ENCODE peak calls at places on chromosome 4, in four cellular contexts. G, Q, V and M are unnamed samples.
A peak's percentile ranks its signal among the peaks of the same experiment; 100 is the strongest.

GRCh38 chr4:128357286-128357685 is 69.7 kb upstream of the PGRMC2 start:
- DNase-seq in G (no peak), Q (no peak), V (no peak), M (no peak)

GRCh38 chr4:37528161-37528560 is 158.0 kb downstream of the RELL1 start:
- DNase-seq in G (no peak), Q (no peak), V (peak; percentile 43), M (no peak)

GRCh38 chr4:113537183-113537977 is 224.2 kb downstream of the CAMK2D start:
- DNase-seq in G (no peak), Q (no peak), V (no peak), M (no peak)

GRCh38 chr4:3867403-3868100 is 101.4 kb downstream of the ADRA2C start:
- DNase-seq in G (no peak), Q (no peak), V (no peak), M (no peak)

GRCh38 chr4:4859010-4859798 is at the start of gene MSX1:
- DNase-seq in G (peak; percentile 60), Q (peak; percentile 82), V (peak; percentile 82), M (no peak)

GRCh38 chr4:127141857-127142256 is 490.9 kb upstream of the INTU start:
- DNase-seq in G (no peak), Q (no peak), V (no peak), M (no peak)

GRCh38 chr4:189046642-189047041 is 894.0 kb upstream of the FRG1 start:
- DNase-seq in G (no peak), Q (no peak), V (no peak), M (no peak)

GRCh38 chr4:102759835-102760644 is 728 bp downstream of the MANBA start:
- DNase-seq in G (no peak), Q (peak; percentile 61), V (peak; percentile 16), M (no peak)

GRCh38 chr4:156512622-156513021 is 459.0 kb downstream of the PDGFC start:
- DNase-seq in G (no peak), Q (no peak), V (no peak), M (no peak)

GRCh38 chr4:157957905-157958304 is 214.9 kb downstream of the GASK1B start:
- DNase-seq in G (no peak), Q (no peak), V (no peak), M (no peak)

GRCh38 chr4:8719421-8719820 is 126.9 kb downstream of the CPZ start:
- DNase-seq in G (no peak), Q (no peak), V (no peak), M (no peak)

GRCh38 chr4:10655968-10656367 is 28.6 kb downstream of the CLNK start:
- DNase-seq in G (no peak), Q (no peak), V (no peak), M (no peak)

GRCh38 chr4:23084559-23085248 is 392.0 kb downstream of the GBA3 start:
- DNase-seq in G (no peak), Q (no peak), V (no peak), M (no peak)

GRCh38 chr4:182886768-182887167 is 30.4 kb downstream of the DCTD start:
- DNase-seq in G (no peak), Q (no peak), V (no peak), M (no peak)

GRCh38 chr4:38160487-38161207 is 200.4 kb downstream of the PTTG2 start:
- DNase-seq in G (peak; percentile 88), Q (peak; percentile 63), V (peak; percentile 71), M (no peak)

GRCh38 chr4:67087897-67088296 is 457.4 kb downstream of the CENPC start:
- DNase-seq in G (peak; percentile 1), Q (no peak), V (peak; percentile 51), M (peak; percentile 2)

GRCh38 chr4:40255722-40256281 is 59.0 kb downstream of the RHOH start:
- DNase-seq in G (peak; percentile 97), Q (no peak), V (no peak), M (no peak)

GRCh38 chr4:82851902-82852750 is 38.8 kb downstream of the SEC31A start:
- DNase-seq in G (peak; percentile 33), Q (no peak), V (no peak), M (no peak)

GRCh38 chr4:93788712-93789111 is 39.8 kb upstream of the ATOH1 start:
- DNase-seq in G (peak; percentile 43), Q (no peak), V (no peak), M (no peak)

GRCh38 chr4:67687639-67688038 is 13.3 kb downstream of the UBA6 start:
- DNase-seq in G (no peak), Q (no peak), V (no peak), M (no peak)

GRCh38 chr4:1009647-1010521 is 1.5 kb upstream of the FGFRL1 start:
- DNase-seq in G (no peak), Q (peak; percentile 63), V (peak; percentile 78), M (peak; percentile 51)

GRCh38 chr4:56752985-56753384 is 68.5 kb downstream of the SPINK2 start:
- DNase-seq in G (peak; percentile 41), Q (no peak), V (no peak), M (no peak)

GRCh38 chr4:1208266-1208961 is 36.0 kb upstream of the SPON2 start:
- DNase-seq in G (no peak), Q (no peak), V (peak; percentile 20), M (no peak)

GRCh38 chr4:150242820-150243458 is 164.7 kb downstream of the DCLK2 start:
- DNase-seq in G (peak; percentile 12), Q (no peak), V (peak; percentile 39), M (no peak)

GRCh38 chr4:67236793-67237192 is 308.5 kb downstream of the CENPC start:
- DNase-seq in G (no peak), Q (no peak), V (no peak), M (no peak)

GRCh38 chr4:43391084-43391483 is 498.6 kb downstream of the GRXCR1 start:
- DNase-seq in G (no peak), Q (no peak), V (no peak), M (no peak)

GRCh38 chr4:157045507-157046127 is 30.3 kb upstream of the GLRB start:
- DNase-seq in G (peak; percentile 46), Q (no peak), V (peak; percentile 33), M (no peak)

GRCh38 chr4:74501579-74501978 is 56.6 kb downstream of the AREG start:
- DNase-seq in G (no peak), Q (no peak), V (no peak), M (no peak)

GRCh38 chr4:95129708-95130343 is 372.1 kb downstream of the BMPR1B start:
- DNase-seq in G (peak; percentile 73), Q (peak; percentile 52), V (peak; percentile 12), M (no peak)

GRCh38 chr4:340011-340410 is 2.4 kb downstream of the ZNF141 start:
- DNase-seq in G (no peak), Q (no peak), V (no peak), M (no peak)

GRCh38 chr4:127140306-127140705 is 492.5 kb upstream of the INTU start:
- DNase-seq in G (no peak), Q (no peak), V (no peak), M (no peak)

GRCh38 chr4:7324651-7325121 is 110.0 kb downstream of the PSAPL1 start:
- DNase-seq in G (no peak), Q (no peak), V (no peak), M (no peak)

GRCh38 chr4:87941537-87942392 is 33.7 kb upstream of the SPP1 start:
- DNase-seq in G (no peak), Q (no peak), V (no peak), M (no peak)

GRCh38 chr4:26218677-26219181 is 102.1 kb upstream of the RBPJ start:
- DNase-seq in G (no peak), Q (no peak), V (no peak), M (no peak)

GRCh38 chr4:121192500-121192899 is 28.4 kb upstream of the TNIP3 start:
- DNase-seq in G (peak; percentile 33), Q (no peak), V (no peak), M (peak; percentile 54)

GRCh38 chr4:52752921-52753320 is 1.7 kb upstream of the ERVMER34-1 start:
- DNase-seq in G (no peak), Q (no peak), V (no peak), M (no peak)

GRCh38 chr4:52748432-52748831 is 2.8 kb downstream of the ERVMER34-1 start:
- DNase-seq in G (no peak), Q (no peak), V (no peak), M (no peak)

GRCh38 chr4:52750213-52750612 is 1.0 kb downstream of the ERVMER34-1 start:
- DNase-seq in G (no peak), Q (no peak), V (no peak), M (no peak)

GRCh38 chr4:52750819-52751348 is 341 bp downstream of the ERVMER34-1 start:
- DNase-seq in G (peak; percentile 16), Q (no peak), V (peak; percentile 29), M (peak; percentile 1)

GRCh38 chr4:52751349-52751911 is at the start of gene ERVMER34-1:
- DNase-seq in G (peak; percentile 73), Q (peak; percentile 80), V (peak; percentile 79), M (no peak)
- H3K27ac ChIP-seq in G (peak within 1 kb of the TSS; percentile 86), Q (no peak within 1 kb of the TSS), V (peak within 1 kb of the TSS; percentile 64), M (no peak within 1 kb of the TSS)

GRCh38 chr4:55546633-55547460 is at the start of gene CLOCK:
- DNase-seq in G (peak; percentile 68), Q (peak; percentile 91), V (peak; percentile 86), M (peak; percentile 80)
- H3K4me1 ChIP-seq in G (peaks cover 68% of the 10 kb centered on the region), Q (no peaks in the 10 kb centered on the region), V (peaks cover 13% of the 10 kb centered on the region), M (peaks cover 5% of the 10 kb centered on the region)

GRCh38 chr4:152269448-152270191 is 266.3 kb downstream of the FBXW7 start:
- DNase-seq in G (no peak), Q (no peak), V (no peak), M (no peak)
- H3K27me3 ChIP-seq in G (no peaks in the 10 kb centered on the region), Q (no peaks in the 10 kb centered on the region), V (no peaks in the 10 kb centered on the region), M (no peaks in the 10 kb centered on the region)

GRCh38 chr4:76757418-76757910 is 140.5 kb downstream of the SOWAHB start:
- DNase-seq in G (no peak), Q (no peak), V (no peak), M (no peak)

GRCh38 chr4:76754439-76754838 is 143.5 kb downstream of the SOWAHB start:
- DNase-seq in G (no peak), Q (no peak), V (no peak), M (no peak)

GRCh38 chr4:76755756-76756155 is 142.2 kb downstream of the SOWAHB start:
- DNase-seq in G (no peak), Q (no peak), V (no peak), M (no peak)

GRCh38 chr4:76758290-76758882 is 139.6 kb downstream of the SOWAHB start:
- DNase-seq in G (peak; percentile 42), Q (no peak), V (peak; percentile 42), M (no peak)

GRCh38 chr4:76756416-76756815 is 141.5 kb downstream of the SOWAHB start:
- DNase-seq in G (no peak), Q (no peak), V (no peak), M (no peak)
- H3K27ac ChIP-seq in G (no peak overlapping the region), Q (no peak overlapping the region), V (no peak overlapping the region), M (no peak overlapping the region)